ENCODE peak calls at places on chromosomes 1 and 21, in seven cellular contexts. L is SJSA1; Q is MM.1S; Y is left ventricle myocardium inferior; Z is adrenal gland; C is SK-N-SH; P is CD8-positive, alpha-beta T cell. G is an unnamed sample.

GRCh38 chr1:96206451-96206850 is 515.1 kb upstream of the PTBP2 start:
- DNase-seq in L (no peak), Q (no peak), Y (no peak), Z (no peak), C (no peak), P (no peak), G (no peak)

GRCh38 chr1:153614189-153614900 is 1.4 kb upstream of the S100A16 start:
- DNase-seq in L (no peak), Q (no peak), Y (no peak), Z (no peak), C (no peak), P (no peak), G (no peak)

GRCh38 chr1:79161077-79161476 is 154.5 kb upstream of the ADGRL4 start:
- DNase-seq in L (no peak), Q (no peak), Y (no peak), Z (no peak), C (no peak), P (no peak), G (peak; percentile 46)

GRCh38 chr1:157105988-157106812 is 6.6 kb upstream of the ETV3L start:
- DNase-seq in L (peak; percentile 69), Q (peak; percentile 16), Y (no peak), Z (peak; percentile 37), C (no peak), P (no peak), G (peak; percentile 64)

GRCh38 chr1:94979126-94979525 is 52.2 kb upstream of the CNN3 start:
- DNase-seq in L (no peak), Q (no peak), Y (no peak), Z (no peak), C (no peak), P (no peak), G (no peak)

GRCh38 chr1:67535474-67535873 is 105.3 kb upstream of the SERBP1 start:
- DNase-seq in L (peak; percentile 80), Q (peak; percentile 42), Y (peak; percentile 71), Z (peak; percentile 83), C (peak; percentile 69), P (no peak), G (peak; percentile 94)

GRCh38 chr1:185650602-185651230 is 83.5 kb upstream of the HMCN1 start:
- DNase-seq in L (no peak), Q (no peak), Y (no peak), Z (no peak), C (no peak), P (no peak), G (no peak)

GRCh38 chr1:155410931-155411330 is 90.2 kb downstream of the RUSC1 start:
- DNase-seq in L (no peak), Q (peak; percentile 87), Y (no peak), Z (no peak), C (no peak), P (no peak), G (no peak)

GRCh38 chr1:197519741-197520334 is 251.8 kb downstream of the CRB1 start:
- DNase-seq in L (no peak), Q (peak; percentile 17), Y (no peak), Z (no peak), C (no peak), P (no peak), G (peak; percentile 53)

GRCh38 chr1:229410692-229411433 is 23.0 kb downstream of the ACTA1 start:
- DNase-seq in L (no peak), Q (peak; percentile 38), Y (peak; percentile 70), Z (peak; percentile 91), C (peak; percentile 86), P (no peak), G (peak; percentile 71)

GRCh38 chr1:46196609-46197008 is 1.6 kb downstream of the POMGNT1 start:
- DNase-seq in L (no peak), Q (no peak), Y (no peak), Z (no peak), C (no peak), P (no peak), G (no peak)

GRCh38 chr1:11960710-11961109 is 19.5 kb upstream of the MFN2 start:
- DNase-seq in L (no peak), Q (no peak), Y (no peak), Z (peak; percentile 34), C (no peak), P (no peak), G (no peak)

GRCh38 chr21:29671728-29672127 is 268.1 kb downstream of the GRIK1 start:
- DNase-seq in L (no peak), Q (no peak), Y (no peak), Z (no peak), C (no peak), P (no peak), G (no peak)

GRCh38 chr21:45467221-45467779 is 62.3 kb downstream of the COL18A1 start:
- DNase-seq in L (no peak), Q (no peak), Y (peak; percentile 13), Z (peak; percentile 68), C (no peak), P (no peak), G (no peak)

GRCh38 chr1:75203415-75204277 is 69.5 kb downstream of the LHX8 start:
- DNase-seq in L (no peak), Q (peak; percentile 64), Y (no peak), Z (no peak), C (peak; percentile 33), P (no peak), G (peak; percentile 83)

GRCh38 chr1:66628951-66629350 is 95.0 kb downstream of the SGIP1 start:
- DNase-seq in L (no peak), Q (no peak), Y (no peak), Z (no peak), C (no peak), P (no peak), G (no peak)

GRCh38 chr21:35256468-35256988 is 207.4 kb upstream of the RUNX1 start:
- DNase-seq in L (peak; percentile 94), Q (no peak), Y (peak; percentile 81), Z (peak; percentile 95), C (peak; percentile 5), P (no peak), G (peak; percentile 97)

GRCh38 chr1:9705337-9706098 is 54.0 kb downstream of the PIK3CD start:
- DNase-seq in L (no peak), Q (no peak), Y (no peak), Z (no peak), C (no peak), P (no peak), G (peak; percentile 75)

GRCh38 chr1:177334276-177334675 is 163.5 kb downstream of the BRINP2 start:
- DNase-seq in L (no peak), Q (no peak), Y (no peak), Z (no peak), C (peak; percentile 19), P (no peak), G (peak; percentile 9)

GRCh38 chr1:32351859-32352745 is 10.2 kb downstream of the FAM229A start:
- DNase-seq in L (peak; percentile 66), Q (no peak), Y (peak; percentile 63), Z (peak; percentile 71), C (peak; percentile 70), P (no peak), G (peak; percentile 80)

GRCh38 chr1:155424091-155424490 is 103.4 kb downstream of the RUSC1 start:
- DNase-seq in L (no peak), Q (no peak), Y (no peak), Z (no peak), C (no peak), P (no peak), G (no peak)

GRCh38 chr1:232529747-232530146 is 100.2 kb downstream of the SIPA1L2 start:
- DNase-seq in L (no peak), Q (no peak), Y (no peak), Z (no peak), C (no peak), P (no peak), G (no peak)
- H3K4me1 ChIP-seq in L (peaks cover 4% of the 10 kb centered on the region), Q (peaks cover 28% of the 10 kb centered on the region), Y (peaks cover 64% of the 10 kb centered on the region), Z (no peaks in the 10 kb centered on the region), C (no peaks in the 10 kb centered on the region), P (peaks cover 3% of the 10 kb centered on the region), G (no peaks in the 10 kb centered on the region)

GRCh38 chr1:145751491-145752021 is 32.3 kb downstream of the CD160 start:
- DNase-seq in L (peak; percentile 90), Q (no peak), Y (no peak), Z (no peak), C (no peak), P (no peak), G (peak; percentile 94)
- H3K4me3 ChIP-seq in L (no peak overlapping the region), Q (no peak overlapping the region), Y (no peak overlapping the region), Z (no peak overlapping the region), C (peak overlapping the region; percentile 36), P (no peak overlapping the region), G (peak overlapping the region; percentile 19)

GRCh38 chr1:183879477-183879876 is 74.6 kb downstream of the RGL1 start:
- DNase-seq in L (no peak), Q (no peak), Y (no peak), Z (no peak), C (no peak), P (no peak), G (peak; percentile 62)

GRCh38 chr1:183879966-183880365 is 75.0 kb downstream of the RGL1 start:
- DNase-seq in L (no peak), Q (no peak), Y (no peak), Z (no peak), C (no peak), P (no peak), G (no peak)

GRCh38 chr1:183877321-183877720 is 72.4 kb downstream of the RGL1 start:
- DNase-seq in L (peak; percentile 61), Q (no peak), Y (peak; percentile 46), Z (peak; percentile 90), C (no peak), P (no peak), G (peak; percentile 81)

GRCh38 chr1:183873642-183874041 is 68.7 kb downstream of the RGL1 start:
- DNase-seq in L (no peak), Q (no peak), Y (no peak), Z (no peak), C (no peak), P (no peak), G (no peak)

DNA sequence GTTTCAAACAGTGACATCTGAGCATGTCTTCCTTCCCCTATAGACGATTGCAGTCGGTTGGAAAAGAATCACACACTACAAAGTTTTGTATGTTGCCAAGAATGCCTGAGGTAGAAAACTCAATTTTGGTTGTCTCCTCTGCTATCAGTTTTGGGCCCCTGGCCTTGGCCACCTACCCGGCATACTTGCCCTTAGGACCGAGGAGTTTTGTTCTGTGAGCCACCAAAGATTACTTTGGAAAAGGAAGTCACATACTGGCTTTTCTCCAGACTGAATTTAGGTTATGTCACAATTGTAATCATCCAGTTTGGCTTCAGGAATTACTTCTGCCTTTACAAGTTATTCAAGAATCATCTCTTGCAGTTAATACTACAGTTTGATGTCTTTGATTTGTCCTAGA is 71.4 kb downstream of the RGL1 start:
- DNase-seq in L (no peak), Q (no peak), Y (no peak), Z (no peak), C (no peak), P (no peak), G (no peak)
- H3K4me1 ChIP-seq in L (peaks cover 59% of the 10 kb centered on the region), Q (peaks cover 22% of the 10 kb centered on the region), Y (peaks cover 97% of the 10 kb centered on the region), Z (peaks cover 48% of the 10 kb centered on the region), C (peaks cover 25% of the 10 kb centered on the region), P (peaks cover 13% of the 10 kb centered on the region), G (peaks cover 54% of the 10 kb centered on the region)

GRCh38 chr1:232376632-232377493 is 253.1 kb downstream of the SIPA1L2 start:
- DNase-seq in L (no peak), Q (no peak), Y (no peak), Z (no peak), C (no peak), P (no peak), G (no peak)

GRCh38 chr1:232369451-232369850 is 260.5 kb downstream of the SIPA1L2 start:
- DNase-seq in L (no peak), Q (no peak), Y (no peak), Z (no peak), C (no peak), P (no peak), G (no peak)

GRCh38 chr1:232369912-232370311 is 260.0 kb downstream of the SIPA1L2 start:
- DNase-seq in L (no peak), Q (no peak), Y (no peak), Z (no peak), C (no peak), P (no peak), G (no peak)

GRCh38 chr1:232368821-232369321 is 261.1 kb downstream of the SIPA1L2 start:
- DNase-seq in L (no peak), Q (no peak), Y (no peak), Z (no peak), C (no peak), P (no peak), G (no peak)

GRCh38 chr1:232372431-232373225 is 257.3 kb downstream of the SIPA1L2 start:
- DNase-seq in L (no peak), Q (no peak), Y (no peak), Z (no peak), C (peak; percentile 26), P (no peak), G (no peak)
- H3K4me3 ChIP-seq in L (no peak overlapping the region), Q (no peak overlapping the region), Y (no peak overlapping the region), Z (no peak overlapping the region), C (no peak overlapping the region), P (no peak overlapping the region), G (no peak overlapping the region)